ENCODE peak calls at places on chromosome 12, in ten cellular contexts. D is effector memory CD8-positive, alpha-beta T cell; E is amygdala; R is iris pigment epithelial cell; X is GM12865; I is HS-5; N is AG08396; C is upper lobe of left lung; Y is dorsolateral prefrontal cortex; M is cerebellum. S is an unnamed sample.

GRCh38 chr12:75011120-75011519 is 198.5 kb downstream of the KCNC2 start:
- DNase-seq in D (no peak), E (no peak), R (no peak), X (no peak), I (no peak), N (no peak), C (no peak), Y (no peak), M (no peak), S (no peak)

GRCh38 chr12:3458041-3458440 is 33.0 kb upstream of the PRMT8 start:
- DNase-seq in D (no peak), E (no peak), R (peak; percentile 19), X (no peak), I (peak; percentile 8), N (no peak), C (no peak), Y (no peak), M (no peak), S (no peak)

GRCh38 chr12:115255962-115256361 is 572.0 kb upstream of the TBX3 start:
- DNase-seq in D (no peak), E (no peak), R (no peak), X (no peak), I (no peak), N (no peak), C (no peak), Y (no peak), M (no peak), S (no peak)

GRCh38 chr12:40325349-40325960 is 100.7 kb downstream of the LRRK2 start:
- DNase-seq in D (no peak), E (no peak), R (peak; percentile 38), X (peak; percentile 67), I (no peak), N (peak; percentile 5), C (no peak), Y (no peak), M (peak; percentile 42), S (no peak)

GRCh38 chr12:91021076-91021475 is 16.3 kb upstream of the EPYC start:
- DNase-seq in D (no peak), E (no peak), R (no peak), X (no peak), I (no peak), N (no peak), C (no peak), Y (no peak), M (no peak), S (no peak)

GRCh38 chr12:12909995-12910391 is 18.6 kb downstream of the GPRC5A start:
- DNase-seq in D (no peak), E (no peak), R (no peak), X (no peak), I (no peak), N (no peak), C (no peak), Y (no peak), M (no peak), S (no peak)

GRCh38 chr12:50104614-50105366 is 982 bp downstream of the GPD1 start:
- DNase-seq in D (no peak), E (no peak), R (no peak), X (no peak), I (no peak), N (no peak), C (no peak), Y (no peak), M (no peak), S (no peak)

GRCh38 chr12:80643961-80644360 is 63.5 kb upstream of the MYF6 start:
- DNase-seq in D (no peak), E (no peak), R (peak; percentile 61), X (no peak), I (no peak), N (no peak), C (no peak), Y (no peak), M (no peak), S (no peak)

GRCh38 chr12:65318186-65318685 is 39.8 kb downstream of the MSRB3 start:
- DNase-seq in D (no peak), E (no peak), R (no peak), X (no peak), I (no peak), N (no peak), C (no peak), Y (no peak), M (no peak), S (no peak)

GRCh38 chr12:3743803-3744202 is 9.1 kb downstream of the CRACR2A start:
- DNase-seq in D (no peak), E (no peak), R (peak; percentile 38), X (peak; percentile 34), I (no peak), N (no peak), C (no peak), Y (no peak), M (no peak), S (no peak)

GRCh38 chr12:42213023-42213422 is 25.0 kb downstream of the YAF2 start:
- DNase-seq in D (no peak), E (peak; percentile 6), R (peak; percentile 59), X (no peak), I (no peak), N (no peak), C (no peak), Y (no peak), M (no peak), S (no peak)

GRCh38 chr12:43921666-43922337 is 85.9 kb downstream of the TMEM117 start:
- DNase-seq in D (no peak), E (no peak), R (peak; percentile 21), X (no peak), I (peak; percentile 5), N (peak; percentile 48), C (no peak), Y (no peak), M (no peak), S (no peak)

GRCh38 chr12:4825139-4825858 is 84.4 kb upstream of the KCNA1 start:
- DNase-seq in D (no peak), E (no peak), R (no peak), X (peak; percentile 28), I (no peak), N (no peak), C (no peak), Y (no peak), M (no peak), S (no peak)

GRCh38 chr12:109678732-109679131 is 34.9 kb upstream of the FAM222A start:
- DNase-seq in D (no peak), E (no peak), R (no peak), X (no peak), I (no peak), N (no peak), C (no peak), Y (peak; percentile 20), M (no peak), S (no peak)

GRCh38 chr12:41972196-41972994 is 172.3 kb downstream of the GXYLT1 start:
- DNase-seq in D (no peak), E (no peak), R (no peak), X (no peak), I (no peak), N (no peak), C (no peak), Y (no peak), M (no peak), S (no peak)

GRCh38 chr12:132286912-132287311 is 42.5 kb downstream of the GALNT9 start:
- DNase-seq in D (no peak), E (no peak), R (peak; percentile 34), X (no peak), I (no peak), N (no peak), C (peak; percentile 62), Y (peak; percentile 75), M (no peak), S (no peak)

GRCh38 chr12:79886917-79887519 is 47.9 kb downstream of the PPP1R12A start:
- DNase-seq in D (no peak), E (no peak), R (peak; percentile 64), X (peak; percentile 59), I (peak; percentile 38), N (no peak), C (no peak), Y (no peak), M (no peak), S (no peak)

GRCh38 chr12:83676896-83677295 is 990.2 kb downstream of the TMTC2 start:
- DNase-seq in D (no peak), E (no peak), R (no peak), X (no peak), I (no peak), N (no peak), C (no peak), Y (no peak), M (no peak), S (no peak)

GRCh38 chr12:65238609-65239008 is 39.9 kb upstream of the MSRB3 start:
- DNase-seq in D (no peak), E (no peak), R (no peak), X (no peak), I (no peak), N (no peak), C (no peak), Y (no peak), M (no peak), S (no peak)

GRCh38 chr12:128474916-128475315 is 207.9 kb downstream of the TMEM132C start:
- DNase-seq in D (no peak), E (no peak), R (no peak), X (no peak), I (no peak), N (no peak), C (no peak), Y (no peak), M (no peak), S (no peak)

GRCh38 chr12:57754411-57755193 is at the start of gene MARCHF9:
- DNase-seq in D (peak; percentile 72), E (peak; percentile 72), R (no peak), X (peak; percentile 86), I (no peak), N (no peak), C (peak; percentile 90), Y (peak; percentile 77), M (peak; percentile 86), S (peak; percentile 92)

GRCh38 chr12:40551466-40551865 is 140.8 kb upstream of the CNTN1 start:
- DNase-seq in D (no peak), E (no peak), R (no peak), X (no peak), I (no peak), N (no peak), C (no peak), Y (no peak), M (no peak), S (no peak)

GRCh38 chr12:48351022-48351708 is 446 bp upstream of the ZNF641 start:
- DNase-seq in D (no peak), E (peak; percentile 85), R (peak; percentile 77), X (no peak), I (peak; percentile 20), N (peak; percentile 73), C (no peak), Y (peak; percentile 59), M (no peak), S (no peak)

GRCh38 chr12:109704371-109705098 is 9.1 kb upstream of the FAM222A start:
- DNase-seq in D (no peak), E (no peak), R (no peak), X (no peak), I (no peak), N (no peak), C (no peak), Y (no peak), M (no peak), S (no peak)

GRCh38 chr12:94074970-94075695 is 73.2 kb upstream of the PLXNC1 start:
- DNase-seq in D (no peak), E (peak; percentile 5), R (peak; percentile 96), X (peak; percentile 20), I (no peak), N (peak; percentile 83), C (no peak), Y (no peak), M (peak; percentile 22), S (no peak)

GRCh38 chr12:105899589-105899988 is 239.2 kb downstream of the NUAK1 start:
- DNase-seq in D (no peak), E (no peak), R (peak; percentile 9), X (peak; percentile 10), I (no peak), N (no peak), C (no peak), Y (no peak), M (no peak), S (no peak)

GRCh38 chr12:74021937-74022336 is 515.7 kb upstream of the ATXN7L3B start:
- DNase-seq in D (no peak), E (peak; percentile 15), R (peak; percentile 75), X (peak; percentile 69), I (peak; percentile 31), N (peak; percentile 4), C (no peak), Y (peak; percentile 50), M (no peak), S (no peak)

GRCh38 chr12:38132139-38132538 is 184.4 kb upstream of the ALG10B start:
- DNase-seq in D (no peak), E (no peak), R (no peak), X (no peak), I (no peak), N (no peak), C (no peak), Y (no peak), M (no peak), S (no peak)

S was measured in CD8-positive, alpha-beta memory T cell.